ENCODE peak calls at places on chromosome 22, in nine cellular contexts. X is PC-9; U is colonic mucosa; J is brain microvascular endothelial cell; O is CD8-positive, alpha-beta T cell; I is adrenal gland; W is AG04450; G is iPS DF 6.9; K is body of pancreas. T is an unnamed sample.

GRCh38 chr22:19430890-19431541 is 517 bp downstream of the HIRA start:
- DNase-seq in X (no peak), U (peak), J (no peak), O (peak), I (peak), W (no peak), G (no peak), K (peak), T (no peak)

GRCh38 chr22:27386186-27386585 is 415.4 kb downstream of the MN1 start:
- DNase-seq in X (peak), U (peak), J (no peak), O (no peak), I (no peak), W (no peak), G (no peak), K (no peak), T (no peak)

GRCh38 chr22:31829505-31829904 is 75.7 kb downstream of the DEPDC5 start:
- DNase-seq in X (peak), U (no peak), J (peak), O (no peak), I (peak), W (peak), G (no peak), K (no peak), T (no peak)

GRCh38 chr22:39287076-39287743 is 32.2 kb downstream of the RPL3 start:
- DNase-seq in X (no peak), U (no peak), J (no peak), O (no peak), I (no peak), W (no peak), G (no peak), K (no peak), T (no peak)

GRCh38 chr22:31075961-31076360 is 5.2 kb upstream of the SMTN start:
- DNase-seq in X (no peak), U (peak), J (no peak), O (no peak), I (peak), W (no peak), G (no peak), K (peak), T (no peak)

GRCh38 chr22:38611559-38611958 is 41.6 kb upstream of the DMC1 start:
- DNase-seq in X (no peak), U (no peak), J (no peak), O (no peak), I (no peak), W (no peak), G (no peak), K (no peak), T (no peak)

GRCh38 chr22:30175743-30176288 is 70.7 kb downstream of the LIF start:
- DNase-seq in X (no peak), U (no peak), J (no peak), O (no peak), I (no peak), W (no peak), G (no peak), K (no peak), T (no peak)

GRCh38 chr22:31496007-31496734 is at the start of gene SFI1:
- DNase-seq in X (peak), U (peak), J (peak), O (peak), I (peak), W (peak), G (peak), K (peak), T (peak)

GRCh38 chr22:31883989-31884388 is 60.3 kb upstream of the YWHAH start:
- DNase-seq in X (no peak), U (no peak), J (no peak), O (no peak), I (no peak), W (no peak), G (no peak), K (no peak), T (no peak)

GRCh38 chr22:46653596-46653995 is 33.4 kb downstream of the GRAMD4 start:
- DNase-seq in X (no peak), U (no peak), J (no peak), O (no peak), I (no peak), W (no peak), G (no peak), K (no peak), T (no peak)

GRCh38 chr22:46652081-46652929 is 32.1 kb downstream of the GRAMD4 start:
- DNase-seq in X (no peak), U (no peak), J (peak), O (no peak), I (peak), W (no peak), G (no peak), K (no peak), T (no peak)

GRCh38 chr22:46654426-46654825 is 34.2 kb downstream of the GRAMD4 start:
- DNase-seq in X (no peak), U (no peak), J (no peak), O (no peak), I (no peak), W (no peak), G (no peak), K (no peak), T (no peak)

GRCh38 chr22:46651316-46651715 is 31.1 kb downstream of the GRAMD4 start:
- DNase-seq in X (no peak), U (no peak), J (no peak), O (no peak), I (no peak), W (no peak), G (no peak), K (no peak), T (no peak)

GRCh38 chr22:46652930-46653331 is 32.7 kb downstream of the GRAMD4 start:
- DNase-seq in X (no peak), U (no peak), J (peak), O (no peak), I (peak), W (no peak), G (no peak), K (no peak), T (no peak)
- H3K27ac ChIP-seq in X (no peak), U (no peak), J (no peak), O (no peak), I (peak), W (peak), G (no peak), K (no peak), T (no peak)

GRCh38 chr22:36368359-36368983 is 19.3 kb downstream of the MYH9 start:
- DNase-seq in X (peak), U (no peak), J (no peak), O (no peak), I (no peak), W (peak), G (peak), K (no peak), T (no peak)

GRCh38 chr22:36369922-36370781 is 17.6 kb downstream of the MYH9 start:
- DNase-seq in X (peak), U (peak), J (no peak), O (no peak), I (peak), W (no peak), G (no peak), K (peak), T (no peak)

GRCh38 chr22:36367066-36367465 is 20.7 kb downstream of the MYH9 start:
- DNase-seq in X (no peak), U (no peak), J (no peak), O (no peak), I (no peak), W (no peak), G (no peak), K (no peak), T (no peak)

GRCh38 chr22:36367479-36367878 is 20.3 kb downstream of the MYH9 start:
- DNase-seq in X (no peak), U (no peak), J (no peak), O (no peak), I (peak), W (no peak), G (no peak), K (peak), T (no peak)

GRCh38 chr22:36369004-36369921 is 18.5 kb downstream of the MYH9 start:
- DNase-seq in X (no peak), U (no peak), J (no peak), O (no peak), I (no peak), W (no peak), G (no peak), K (no peak), T (no peak)
- H3K27ac ChIP-seq in X (peak), U (peak), J (peak), O (peak), I (peak), W (peak), G (peak), K (peak), T (peak)

GRCh38 chr22:23775779-23776375 is 3.2 kb downstream of the MMP11 start:
- DNase-seq in X (no peak), U (no peak), J (no peak), O (no peak), I (no peak), W (no peak), G (no peak), K (no peak), T (no peak)

GRCh38 chr22:23779731-23780130 is 7.0 kb upstream of the SMARCB1 start:
- DNase-seq in X (no peak), U (no peak), J (no peak), O (no peak), I (no peak), W (no peak), G (no peak), K (no peak), T (no peak)

GRCh38 chr22:23778576-23778900 is 5.9 kb downstream of the MMP11 start:
- DNase-seq in X (no peak), U (no peak), J (no peak), O (no peak), I (no peak), W (no peak), G (no peak), K (no peak), T (no peak)

GRCh38 chr22:23779083-23779482 is 6.4 kb downstream of the MMP11 start:
- DNase-seq in X (no peak), U (no peak), J (no peak), O (no peak), I (no peak), W (no peak), G (no peak), K (no peak), T (no peak)

DNA sequence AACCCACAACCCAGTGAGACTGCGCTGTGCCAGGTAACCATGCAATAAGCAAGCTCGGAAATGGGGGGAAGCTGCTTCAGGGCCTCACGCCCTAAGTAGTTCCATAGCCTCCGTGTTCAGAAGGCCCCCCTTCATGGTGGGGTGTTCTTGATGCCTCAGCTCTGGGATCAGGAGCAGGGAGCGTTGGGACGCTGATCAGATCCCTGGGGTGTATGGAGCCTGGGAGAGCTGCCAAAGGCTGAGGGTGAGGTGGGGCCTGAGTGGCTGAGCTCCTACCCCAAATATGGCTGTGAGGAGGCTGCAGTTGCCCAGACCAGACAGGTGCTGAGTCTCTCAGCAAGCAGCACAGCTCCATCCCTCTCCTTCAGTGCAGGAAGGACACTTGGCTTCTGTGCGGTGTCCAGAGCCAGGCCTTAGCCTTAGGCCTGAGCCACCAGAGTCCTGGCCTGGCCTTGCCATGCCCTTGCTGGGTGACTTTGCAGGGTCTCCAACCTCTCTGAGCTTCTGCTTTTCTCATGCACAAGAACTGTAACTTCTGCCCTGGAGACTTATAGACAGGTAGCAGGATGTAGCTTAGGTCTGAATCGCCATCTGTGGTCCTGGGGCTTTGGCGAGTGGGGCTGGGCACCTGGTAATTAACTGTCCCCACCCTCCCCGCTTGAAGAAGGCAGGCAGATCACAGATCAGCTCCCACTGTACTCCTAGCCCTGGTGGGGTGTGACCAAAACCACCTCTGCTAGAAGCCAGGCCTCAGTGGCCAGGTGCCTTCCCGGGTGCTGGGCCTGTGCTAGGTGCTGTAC is 5.3 kb downstream of the MMP11 start:
- DNase-seq in X (no peak), U (no peak), J (no peak), O (no peak), I (no peak), W (no peak), G (no peak), K (no peak), T (no peak)
- H3K27ac ChIP-seq in X (no peak), U (no peak), J (no peak), O (no peak), I (no peak), W (no peak), G (no peak), K (no peak), T (no peak)

GRCh38 chr22:44701187-44701586 is 817 bp upstream of the PRR5 start:
- DNase-seq in X (no peak), U (no peak), J (no peak), O (no peak), I (no peak), W (no peak), G (no peak), K (no peak), T (no peak)
- H3K27ac ChIP-seq in X (no peak), U (no peak), J (no peak), O (peak), I (no peak), W (peak), G (no peak), K (no peak), T (no peak)

GRCh38 chr22:50248192-50249084 is 2.6 kb downstream of the HDAC10 start:
- DNase-seq in X (no peak), U (no peak), J (no peak), O (no peak), I (no peak), W (no peak), G (no peak), K (no peak), T (no peak)
- H3K27ac ChIP-seq in X (no peak), U (no peak), J (no peak), O (no peak), I (no peak), W (peak), G (no peak), K (no peak), T (no peak)

DNA sequence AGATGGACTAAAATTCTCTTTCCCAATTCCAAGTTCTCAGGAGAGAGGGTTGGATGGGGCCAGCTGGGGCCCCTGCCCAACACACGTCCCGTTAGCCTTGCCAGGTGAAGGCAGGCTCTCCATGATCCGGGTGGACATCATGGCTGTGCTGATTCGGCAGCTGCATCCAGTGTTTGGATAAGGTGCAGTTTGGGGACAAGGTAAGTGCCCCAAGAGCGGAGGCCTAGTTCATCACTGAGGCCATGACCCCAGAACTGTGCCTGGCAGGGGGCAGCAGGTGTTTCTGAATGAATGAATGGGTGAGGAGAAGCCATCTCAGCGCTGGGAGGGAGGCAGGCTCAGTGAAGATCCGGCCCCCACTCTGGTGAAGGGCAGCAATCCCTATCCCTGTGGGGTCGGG is 520.4 kb downstream of the TBC1D22A start:
- DNase-seq in X (no peak), U (no peak), J (no peak), O (no peak), I (no peak), W (no peak), G (no peak), K (no peak), T (no peak)
- H3K27ac ChIP-seq in X (no peak), U (no peak), J (no peak), O (no peak), I (no peak), W (no peak), G (no peak), K (no peak), T (no peak)

GRCh38 chr22:35842954-35843353 is 125.3 kb downstream of the APOL5 start:
- DNase-seq in X (no peak), U (peak), J (peak), O (no peak), I (peak), W (no peak), G (no peak), K (peak), T (no peak)
- H3K27ac ChIP-seq in X (peak), U (no peak), J (no peak), O (no peak), I (no peak), W (no peak), G (no peak), K (no peak), T (no peak)

DNA sequence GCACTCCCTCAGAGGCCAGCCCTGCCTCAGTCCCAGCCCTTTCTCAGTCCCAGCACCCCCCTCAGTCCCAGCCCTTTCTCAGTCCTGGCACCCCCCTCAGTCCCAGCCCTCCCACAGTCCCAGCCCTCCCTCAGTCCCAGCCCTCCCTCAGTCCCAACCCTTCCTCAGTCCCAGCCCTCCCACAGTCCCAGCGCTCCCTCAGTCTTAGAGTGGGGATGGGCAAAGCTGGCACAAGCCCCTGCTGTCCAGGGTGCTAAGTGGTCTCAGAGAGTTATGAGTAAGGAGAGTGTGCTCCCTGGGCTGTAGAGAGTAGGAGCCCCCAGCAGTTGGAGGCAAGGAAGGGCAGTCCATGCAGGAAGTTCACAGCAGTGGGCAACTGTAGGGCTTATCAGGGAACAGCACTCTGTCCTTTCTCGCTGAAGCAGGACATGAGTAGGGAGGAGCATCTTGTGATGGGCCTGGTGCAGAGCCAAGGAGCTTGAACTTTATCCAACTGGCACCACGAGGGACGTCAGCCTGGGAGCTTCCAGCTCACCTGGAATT is 51.4 kb upstream of the CRYBB3 start:
- DNase-seq in X (no peak), U (peak), J (no peak), O (no peak), I (peak), W (no peak), G (no peak), K (peak), T (no peak)
- H3K27ac ChIP-seq in X (no peak), U (no peak), J (no peak), O (no peak), I (no peak), W (no peak), G (no peak), K (peak), T (no peak)